ENCODE peak calls at places on chromosome 1, in four cellular contexts. X, E, D and R are unnamed samples.
A peak's percentile ranks its signal among the peaks of the same experiment; 100 is the strongest.

GRCh38 chr1:47023268-47024137 is at the start of gene CYP4X1:
- DNase-seq in D (no peak), X (peak; percentile 66), E (peak; percentile 38), R (peak; percentile 35)

GRCh38 chr1:184228558-184228957 is 158.3 kb upstream of the C1orf21 start:
- DNase-seq in X (no peak), D (no peak), E (no peak), R (no peak)

GRCh38 chr1:221987860-221988520 is 246.1 kb upstream of the DUSP10 start:
- DNase-seq in X (no peak), D (no peak), E (peak; percentile 81), R (no peak)

GRCh38 chr1:220432408-220432807 is 95.5 kb upstream of the MARK1 start:
- DNase-seq in D (no peak), E (no peak), X (no peak), R (no peak)

GRCh38 chr1:159996653-159997052 is 35.1 kb downstream of the PIGM start:
- DNase-seq in X (no peak), D (no peak), E (no peak), R (no peak)

GRCh38 chr1:187853505-187853904 is 1024.8 kb downstream of the PLA2G4A start:
- DNase-seq in X (no peak), E (no peak), D (no peak), R (no peak)

GRCh38 chr1:177948336-177948972 is 21.4 kb downstream of the SEC16B start:
- DNase-seq in X (no peak), D (peak; percentile 15), E (peak; percentile 76), R (peak; percentile 32)

GRCh38 chr1:201726700-201727099 is 102.3 kb upstream of the IPO9 start:
- DNase-seq in E (no peak), X (no peak), D (no peak), R (no peak)

GRCh38 chr1:110634455-110635281 is 28.5 kb upstream of the KCNA2 start:
- DNase-seq in X (peak; percentile 88), E (no peak), D (peak; percentile 82), R (peak; percentile 72)

GRCh38 chr1:4422496-4423289 is 231.7 kb upstream of the AJAP1 start:
- DNase-seq in E (no peak), X (no peak), D (no peak), R (no peak)

GRCh38 chr1:245874942-245875580 is 632.0 kb downstream of the SMYD3 start:
- DNase-seq in D (no peak), X (peak; percentile 70), E (peak; percentile 96), R (peak; percentile 76)

GRCh38 chr1:45554198-45554597 is 3.6 kb downstream of the AKR1A1 start:
- DNase-seq in D (no peak), E (no peak), X (no peak), R (no peak)

GRCh38 chr1:62530516-62531154 is 66.7 kb upstream of the ANGPTL3 start:
- DNase-seq in D (no peak), E (no peak), X (peak; percentile 20), R (peak; percentile 59)

GRCh38 chr1:234519506-234519905 is 40.5 kb upstream of the TARBP1 start:
- DNase-seq in X (no peak), E (peak; percentile 43), D (no peak), R (no peak)

GRCh38 chr1:109740615-109741373 is at the start of gene GSTM3:
- DNase-seq in X (no peak), D (no peak), E (peak; percentile 47), R (no peak)

GRCh38 chr1:43545686-43546387 is 15.2 kb downstream of the PTPRF start:
- DNase-seq in E (peak; percentile 21), D (no peak), X (peak; percentile 50), R (peak; percentile 97)

GRCh38 chr1:44811714-44812151 is 3.4 kb downstream of the BTBD19 start:
- DNase-seq in D (no peak), X (peak; percentile 21), E (no peak), R (peak; percentile 25)

GRCh38 chr1:18681423-18681835 is 50.8 kb downstream of the PAX7 start:
- DNase-seq in X (no peak), E (peak; percentile 15), D (no peak), R (no peak)

GRCh38 chr1:29332204-29332603 is 95.9 kb downstream of the PTPRU start:
- DNase-seq in X (no peak), D (peak; percentile 23), E (peak; percentile 3), R (no peak)

GRCh38 chr1:53733975-53734649 is 4.9 kb downstream of the GLIS1 start:
- DNase-seq in D (no peak), E (no peak), X (no peak), R (no peak)